ENCODE peak calls at places on chromosomes 13 and 19, in seven cellular contexts. A is fibroblast of mammary gland, I is foreskin fibroblast, T is IMR-90, Z is upper lobe of right lung, C is AG04450, J is right cardiac atrium. P is an unnamed sample.

GRCh38 chr13:29707876-29708543 is 112.5 kb upstream of the SLC7A1 start:
- DNase-seq in A (peak; percentile 60), I (peak; percentile 76), T (peak; percentile 41), Z (no peak), C (peak; percentile 2), J (no peak), P (peak; percentile 39)

GRCh38 chr13:38417727-38418126 is 68.1 kb downstream of the UFM1 start:
- DNase-seq in A (peak; percentile 60), I (peak; percentile 59), T (peak; percentile 1), Z (no peak), C (no peak), J (no peak), P (peak; percentile 23)

GRCh38 chr19:44626067-44626624 is 12.8 kb downstream of the IGSF23 start:
- DNase-seq in A (peak; percentile 94), I (peak; percentile 96), T (peak; percentile 99), Z (no peak), C (peak; percentile 97), J (no peak), P (no peak)

GRCh38 chr19:40157059-40157458 is 34.2 kb upstream of the MAP3K10 start:
- DNase-seq in A (no peak), I (no peak), T (no peak), Z (no peak), C (no peak), J (no peak), P (no peak)

GRCh38 chr13:28622286-28622685 is 36.6 kb upstream of the POMP start:
- DNase-seq in A (no peak), I (no peak), T (no peak), Z (peak; percentile 77), C (no peak), J (peak; percentile 81), P (no peak)

GRCh38 chr19:14954071-14954655 is 12.9 kb downstream of the OR7C2 start:
- DNase-seq in A (no peak), I (no peak), T (no peak), Z (no peak), C (no peak), J (no peak), P (no peak)

GRCh38 chr19:36113895-36114762 is 546 bp downstream of the POLR2I start:
- DNase-seq in A (peak; percentile 47), I (peak; percentile 69), T (peak; percentile 30), Z (no peak), C (no peak), J (peak; percentile 74), P (no peak)

GRCh38 chr13:111667757-111668156 is 347.3 kb downstream of the TEX29 start:
- DNase-seq in A (no peak), I (no peak), T (no peak), Z (no peak), C (no peak), J (no peak), P (no peak)

GRCh38 chr13:60617863-60618733 is 221.1 kb downstream of the TDRD3 start:
- DNase-seq in A (peak; percentile 54), I (no peak), T (peak; percentile 36), Z (no peak), C (no peak), J (no peak), P (no peak)

GRCh38 chr13:93180376-93180966 is 46.1 kb upstream of the GPC6 start:
- DNase-seq in A (peak; percentile 24), I (peak; percentile 2), T (peak; percentile 52), Z (no peak), C (peak; percentile 16), J (no peak), P (no peak)

GRCh38 chr19:10112037-10112751 is 701 bp downstream of the P2RY11 start:
- DNase-seq in A (no peak), I (peak; percentile 44), T (no peak), Z (peak; percentile 79), C (no peak), J (peak; percentile 60), P (no peak)

GRCh38 chr19:6402834-6403608 is 10.1 kb upstream of the GTF2F1 start:
- DNase-seq in A (peak; percentile 75), I (peak; percentile 91), T (peak; percentile 52), Z (no peak), C (peak; percentile 45), J (peak; percentile 76), P (no peak)

GRCh38 chr19:16359074-16359473 is 34.4 kb downstream of the KLF2 start:
- DNase-seq in A (no peak), I (no peak), T (no peak), Z (no peak), C (no peak), J (peak; percentile 35), P (no peak)

GRCh38 chr13:48078251-48078656 is 16.6 kb downstream of the MED4 start:
- DNase-seq in A (no peak), I (no peak), T (no peak), Z (no peak), C (no peak), J (no peak), P (peak; percentile 54)

GRCh38 chr13:96707146-96707545 is 287.1 kb downstream of the OXGR1 start:
- DNase-seq in A (no peak), I (no peak), T (no peak), Z (no peak), C (no peak), J (no peak), P (no peak)

GRCh38 chr19:43743059-43743458 is 11.7 kb downstream of the SMG9 start:
- DNase-seq in A (peak; percentile 39), I (no peak), T (peak; percentile 57), Z (no peak), C (no peak), J (no peak), P (no peak)

GRCh38 chr13:91111476-91112190 is 235.9 kb upstream of the MIR17HG start:
- DNase-seq in A (no peak), I (no peak), T (no peak), Z (no peak), C (no peak), J (no peak), P (no peak)

DNA sequence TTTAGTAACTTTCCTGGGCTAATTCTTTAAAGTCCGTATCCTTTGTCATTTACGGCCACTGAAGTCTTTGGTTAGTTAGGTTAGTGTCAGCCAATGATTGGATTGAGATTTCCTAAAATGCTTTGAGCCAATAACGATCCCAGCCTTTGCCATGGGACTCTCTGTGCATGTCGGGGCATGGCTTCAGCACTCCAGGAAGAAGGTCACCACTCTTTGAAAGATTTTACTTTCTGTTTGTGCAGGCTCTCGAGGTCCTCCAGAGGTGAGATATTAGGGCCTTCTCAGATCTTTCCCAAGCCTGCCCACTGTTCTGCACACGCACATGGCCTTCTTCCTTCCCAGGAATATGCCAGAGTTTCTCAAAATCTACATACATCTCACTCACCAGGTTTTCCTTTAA is 153.7 kb upstream of the ARGLU1 start:
- DNase-seq in A (no peak), I (no peak), T (no peak), Z (no peak), C (no peak), J (no peak), P (no peak)
- H3K4me3 ChIP-seq in A (no peak overlapping the region), I (no peak overlapping the region), T (no peak overlapping the region), Z (no peak overlapping the region), C (no peak overlapping the region), J (no peak overlapping the region), P (no peak overlapping the region)

DNA sequence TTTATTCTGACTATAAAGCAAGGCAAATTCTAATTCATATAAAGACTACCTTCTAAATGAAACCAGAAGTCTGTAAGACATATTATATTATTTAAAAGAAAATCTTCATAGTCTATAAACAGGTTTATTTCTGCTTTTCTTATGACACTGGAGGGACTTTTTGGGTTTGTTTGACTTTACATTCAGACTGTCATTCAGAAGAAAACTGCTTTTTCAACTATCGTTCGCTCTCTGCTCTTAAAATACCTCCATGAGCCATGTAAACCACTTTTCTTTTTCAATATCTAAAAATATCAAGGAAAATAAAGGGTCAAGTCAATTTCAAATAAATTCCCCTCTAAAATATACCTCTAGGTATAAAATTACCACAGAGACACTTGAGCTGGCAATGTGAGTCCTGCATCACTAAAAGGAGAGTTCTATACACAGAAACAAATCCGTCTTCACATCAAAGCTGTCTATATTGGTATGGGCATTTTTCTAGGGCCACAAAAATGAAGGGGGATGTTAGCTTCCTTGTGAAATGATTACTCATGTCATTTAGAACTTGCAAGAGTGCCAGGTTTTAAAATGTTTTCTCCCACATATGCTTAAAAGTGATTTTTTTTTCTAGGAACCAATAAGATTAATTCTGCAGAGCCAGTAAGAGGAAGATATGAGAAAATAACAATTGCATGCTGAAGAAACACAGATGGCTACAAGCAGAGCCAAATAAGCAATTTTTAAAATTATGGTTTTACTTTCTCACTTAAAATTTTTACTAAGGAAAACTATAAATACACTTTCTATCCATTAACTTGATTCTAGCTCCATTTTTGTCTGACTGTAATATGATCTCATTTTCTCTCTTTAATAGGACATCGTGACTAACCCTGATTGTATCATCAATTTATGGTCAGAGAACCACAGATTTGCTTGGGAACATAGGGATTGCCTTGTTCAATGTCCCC is 181.8 kb downstream of the TBC1D4 start:
- DNase-seq in A (peak; percentile 73), I (peak; percentile 64), T (peak; percentile 46), Z (no peak), C (no peak), J (no peak), P (no peak)
- H3K4me3 ChIP-seq in A (no peak overlapping the region), I (no peak overlapping the region), T (no peak overlapping the region), Z (no peak overlapping the region), C (no peak overlapping the region), J (no peak overlapping the region), P (no peak overlapping the region)

DNA sequence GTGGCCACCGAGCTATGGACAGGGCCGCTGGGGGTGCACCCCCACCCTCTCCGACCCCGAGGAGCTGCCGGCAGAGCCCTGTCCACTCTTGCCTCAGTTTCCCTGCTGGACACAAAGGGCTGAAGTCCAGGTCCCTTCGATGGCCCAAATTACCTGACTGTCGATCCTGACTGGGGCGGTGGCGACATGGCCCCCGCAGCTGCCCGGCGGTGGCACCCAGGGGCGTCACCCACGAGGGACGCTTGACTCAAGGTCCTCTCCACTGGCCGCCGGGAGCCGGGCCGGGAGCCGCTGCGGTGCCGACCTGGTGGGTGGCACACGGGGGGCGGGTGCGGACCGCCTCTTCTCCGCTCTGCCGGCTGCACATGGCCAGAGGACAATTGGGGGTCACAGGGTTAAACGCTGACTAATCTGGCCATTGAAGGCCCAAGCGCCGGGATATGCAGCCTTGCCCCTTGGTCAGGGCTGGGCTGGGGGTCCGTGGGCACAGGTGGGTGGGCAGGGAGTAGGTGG is 16.4 kb downstream of the ARID3A start:
- DNase-seq in A (no peak), I (no peak), T (no peak), Z (no peak), C (no peak), J (no peak), P (no peak)
- H3K4me3 ChIP-seq in A (no peak overlapping the region), I (no peak overlapping the region), T (no peak overlapping the region), Z (no peak overlapping the region), C (no peak overlapping the region), J (no peak overlapping the region), P (no peak overlapping the region)

DNA sequence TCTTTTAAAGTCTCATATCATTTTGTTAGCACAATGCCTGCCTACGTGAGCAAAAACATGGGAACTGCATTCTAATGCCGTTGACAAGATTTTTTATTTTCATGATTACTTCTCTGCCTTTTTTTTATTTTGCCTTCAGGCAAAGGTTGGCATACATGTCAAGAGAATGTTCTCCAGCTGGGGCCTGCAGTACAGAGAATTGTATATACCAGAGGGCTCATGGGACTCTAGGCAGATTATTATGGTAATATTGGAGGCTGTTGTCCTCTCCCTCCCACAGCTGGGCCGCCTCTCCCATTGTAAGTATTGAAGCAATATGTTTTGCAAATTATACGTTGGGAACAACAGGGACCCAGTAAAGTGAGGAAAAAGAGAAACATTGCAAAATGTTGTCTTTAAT is 53.9 kb upstream of the OBI1 start:
- DNase-seq in A (no peak), I (no peak), T (no peak), Z (no peak), C (no peak), J (no peak), P (no peak)
- H3K4me3 ChIP-seq in A (no peak overlapping the region), I (no peak overlapping the region), T (no peak overlapping the region), Z (no peak overlapping the region), C (no peak overlapping the region), J (no peak overlapping the region), P (no peak overlapping the region)